ENCODE peak calls at places on chromosomes 4 and X, in nine cellular contexts. One of them, this sample, is unnamed.

GRCh38 chr4:180665994-180666818 is 1577.0 kb upstream of the TENM3 start:
- DNase-seq in NCI-H446: peak; percentile 23
- DNase-seq in activated naive CD4-positive, alpha-beta T cell treated with anti-CD3 and anti-CD28 coated beads, Interleukin-2, amount 10 ng/mL, durations not matched to agents 7 days and 5 days: peak; percentile 20
- DNase-seq in RKO: peak; percentile 76
- DNase-seq in T-helper 2 cell: no peak
- DNase-seq in RPMI8226: peak; percentile 47
- DNase-seq in EH: peak; percentile 37
- DNase-seq in left ventricle myocardium inferior: no peak
- DNase-seq in lung: no peak
- DNase-seq in this sample: no peak

GRCh38 chr4:110245567-110245966 is 47.2 kb upstream of the ELOVL6 start:
- DNase-seq in NCI-H446: no peak
- DNase-seq in activated naive CD4-positive, alpha-beta T cell treated with anti-CD3 and anti-CD28 coated beads, Interleukin-2, amount 10 ng/mL, durations not matched to agents 7 days and 5 days: no peak
- DNase-seq in RKO: peak; percentile 51
- DNase-seq in T-helper 2 cell: no peak
- DNase-seq in RPMI8226: no peak
- DNase-seq in EH: peak; percentile 45
- DNase-seq in left ventricle myocardium inferior: no peak
- DNase-seq in lung: no peak
- DNase-seq in this sample: no peak

GRCh38 chr4:7917669-7918068 is 22.0 kb downstream of the AFAP1 start:
- DNase-seq in NCI-H446: no peak
- DNase-seq in activated naive CD4-positive, alpha-beta T cell treated with anti-CD3 and anti-CD28 coated beads, Interleukin-2, amount 10 ng/mL, durations not matched to agents 7 days and 5 days: no peak
- DNase-seq in RKO: no peak
- DNase-seq in T-helper 2 cell: no peak
- DNase-seq in RPMI8226: no peak
- DNase-seq in EH: no peak
- DNase-seq in left ventricle myocardium inferior: no peak
- DNase-seq in lung: no peak
- DNase-seq in this sample: no peak

GRCh38 chr4:144090744-144091143 is 49.8 kb downstream of the GYPA start:
- DNase-seq in NCI-H446: no peak
- DNase-seq in activated naive CD4-positive, alpha-beta T cell treated with anti-CD3 and anti-CD28 coated beads, Interleukin-2, amount 10 ng/mL, durations not matched to agents 7 days and 5 days: no peak
- DNase-seq in RKO: no peak
- DNase-seq in T-helper 2 cell: no peak
- DNase-seq in RPMI8226: no peak
- DNase-seq in EH: no peak
- DNase-seq in left ventricle myocardium inferior: no peak
- DNase-seq in lung: no peak
- DNase-seq in this sample: no peak

GRCh38 chr4:155402941-155403340 is 26.2 kb upstream of the MAP9 start:
- DNase-seq in NCI-H446: no peak
- DNase-seq in activated naive CD4-positive, alpha-beta T cell treated with anti-CD3 and anti-CD28 coated beads, Interleukin-2, amount 10 ng/mL, durations not matched to agents 7 days and 5 days: no peak
- DNase-seq in RKO: no peak
- DNase-seq in T-helper 2 cell: no peak
- DNase-seq in RPMI8226: no peak
- DNase-seq in EH: no peak
- DNase-seq in left ventricle myocardium inferior: no peak
- DNase-seq in lung: no peak
- DNase-seq in this sample: no peak

GRCh38 chr4:183422962-183423653 is 21.3 kb upstream of the CDKN2AIP start:
- DNase-seq in NCI-H446: no peak
- DNase-seq in activated naive CD4-positive, alpha-beta T cell treated with anti-CD3 and anti-CD28 coated beads, Interleukin-2, amount 10 ng/mL, durations not matched to agents 7 days and 5 days: no peak
- DNase-seq in RKO: peak; percentile 37
- DNase-seq in T-helper 2 cell: no peak
- DNase-seq in RPMI8226: no peak
- DNase-seq in EH: peak; percentile 86
- DNase-seq in left ventricle myocardium inferior: no peak
- DNase-seq in lung: no peak
- DNase-seq in this sample: no peak

GRCh38 chrX:3638280-3638873 is 75.1 kb downstream of the PRKX start:
- DNase-seq in NCI-H446: peak; percentile 59
- DNase-seq in activated naive CD4-positive, alpha-beta T cell treated with anti-CD3 and anti-CD28 coated beads, Interleukin-2, amount 10 ng/mL, durations not matched to agents 7 days and 5 days: peak; percentile 46
- DNase-seq in RKO: peak; percentile 42
- DNase-seq in T-helper 2 cell: no peak
- DNase-seq in RPMI8226: peak; percentile 45
- DNase-seq in EH: peak; percentile 50
- DNase-seq in left ventricle myocardium inferior: no peak
- DNase-seq in lung: no peak
- DNase-seq in this sample: peak; percentile 5

GRCh38 chr4:75724867-75725724 is 719 bp downstream of the USO1 start:
- DNase-seq in NCI-H446: peak; percentile 51
- DNase-seq in activated naive CD4-positive, alpha-beta T cell treated with anti-CD3 and anti-CD28 coated beads, Interleukin-2, amount 10 ng/mL, durations not matched to agents 7 days and 5 days: peak; percentile 74
- DNase-seq in RKO: peak; percentile 77
- DNase-seq in T-helper 2 cell: peak; percentile 33
- DNase-seq in RPMI8226: peak; percentile 75
- DNase-seq in EH: peak; percentile 84
- DNase-seq in left ventricle myocardium inferior: peak; percentile 77
- DNase-seq in lung: peak; percentile 73
- DNase-seq in this sample: peak; percentile 16

GRCh38 chrX:49192722-49193328 is 6.7 kb upstream of the PRICKLE3 start:
- DNase-seq in NCI-H446: peak; percentile 33
- DNase-seq in activated naive CD4-positive, alpha-beta T cell treated with anti-CD3 and anti-CD28 coated beads, Interleukin-2, amount 10 ng/mL, durations not matched to agents 7 days and 5 days: peak; percentile 48
- DNase-seq in RKO: no peak
- DNase-seq in T-helper 2 cell: no peak
- DNase-seq in RPMI8226: peak; percentile 50
- DNase-seq in EH: peak; percentile 14
- DNase-seq in left ventricle myocardium inferior: no peak
- DNase-seq in lung: no peak
- DNase-seq in this sample: no peak

GRCh38 chr4:141081921-141082381 is 51.3 kb downstream of the RNF150 start:
- DNase-seq in NCI-H446: no peak
- DNase-seq in activated naive CD4-positive, alpha-beta T cell treated with anti-CD3 and anti-CD28 coated beads, Interleukin-2, amount 10 ng/mL, durations not matched to agents 7 days and 5 days: no peak
- DNase-seq in RKO: no peak
- DNase-seq in T-helper 2 cell: no peak
- DNase-seq in RPMI8226: no peak
- DNase-seq in EH: no peak
- DNase-seq in left ventricle myocardium inferior: no peak
- DNase-seq in lung: no peak
- DNase-seq in this sample: no peak

This sample was measured in T follicular helper cell.